ENCODE peak calls at places on chromosomes 3 and 15, in nine cellular contexts. X is left lung, W is tibial nerve, H is GM13976, C is AG09319, U is breast epithelium, Z is choroid plexus epithelial cell, N is GM23338, S is suprapubic skin. G is an unnamed sample.

GRCh38 chr3:133125171-133125570 is 87.0 kb downstream of the TMEM108 start:
- DNase-seq in H (no peak), S (no peak), W (no peak), X (no peak), Z (no peak), U (no peak), C (no peak), N (no peak), G (no peak)

GRCh38 chr15:80179025-80179759 is 26.4 kb downstream of the FAH start:
- DNase-seq in U (no peak), W (no peak), X (no peak), C (peak), H (no peak), S (no peak), Z (peak), N (no peak), G (peak)

GRCh38 chr3:134904333-134904771 is 109.3 kb downstream of the EPHB1 start:
- DNase-seq in S (no peak), N (no peak), X (no peak), U (no peak), C (no peak), Z (no peak), W (no peak), H (peak), G (no peak)

GRCh38 chr3:127002195-127003174 is 19.6 kb downstream of the PLXNA1 start:
- DNase-seq in U (peak), N (peak), S (peak), H (no peak), W (peak), C (peak), Z (peak), X (peak), G (peak)

GRCh38 chr3:197854596-197855343 is 63.7 kb downstream of the LRCH3 start:
- DNase-seq in N (peak), W (no peak), S (no peak), Z (peak), C (peak), U (peak), H (no peak), X (no peak), G (peak)

GRCh38 chr3:10883478-10884234 is 67.6 kb downstream of the SLC6A11 start:
- DNase-seq in N (peak), U (no peak), H (peak), S (no peak), Z (peak), X (no peak), C (no peak), W (peak), G (no peak)

GRCh38 chr3:171350364-171350763 is 109.8 kb downstream of the TNIK start:
- DNase-seq in Z (no peak), S (no peak), U (no peak), H (no peak), X (no peak), C (no peak), N (no peak), W (no peak), G (no peak)

GRCh38 chr3:194488007-194488742 is 1.4 kb upstream of the ATP13A3 start:
- DNase-seq in W (no peak), S (no peak), C (no peak), X (no peak), N (no peak), U (no peak), H (peak), Z (no peak), G (no peak)

GRCh38 chr15:92705693-92706618 is 50.4 kb upstream of the FAM174B start:
- DNase-seq in H (no peak), Z (no peak), X (no peak), N (no peak), C (no peak), U (peak), W (no peak), S (no peak), G (no peak)

GRCh38 chr15:25171111-25171811 is 216.5 kb downstream of the SNRPN start:
- DNase-seq in U (peak), S (no peak), H (peak), W (no peak), Z (no peak), N (no peak), X (peak), C (no peak), G (no peak)

GRCh38 chr15:70427120-70427519 is 329.4 kb upstream of the TLE3 start:
- DNase-seq in C (no peak), W (no peak), Z (peak), N (no peak), H (no peak), U (no peak), X (no peak), S (no peak), G (no peak)
- TF ChIP-seq CTCF in C (no peak), W (no peak), Z (peak), N (no peak), H (no peak), U (no peak), X (no peak), S (no peak), G (no peak)

GRCh38 chr3:100710355-100711198 is 1.3 kb downstream of the TFG start:
- DNase-seq in U (no peak), S (no peak), C (peak), N (peak), X (no peak), H (peak), Z (peak), W (no peak), G (peak)
- TF ChIP-seq CTCF in U (peak), S (peak), C (peak), N (peak), X (no peak), H (no peak), Z (peak), W (no peak), G (peak)

DNA sequence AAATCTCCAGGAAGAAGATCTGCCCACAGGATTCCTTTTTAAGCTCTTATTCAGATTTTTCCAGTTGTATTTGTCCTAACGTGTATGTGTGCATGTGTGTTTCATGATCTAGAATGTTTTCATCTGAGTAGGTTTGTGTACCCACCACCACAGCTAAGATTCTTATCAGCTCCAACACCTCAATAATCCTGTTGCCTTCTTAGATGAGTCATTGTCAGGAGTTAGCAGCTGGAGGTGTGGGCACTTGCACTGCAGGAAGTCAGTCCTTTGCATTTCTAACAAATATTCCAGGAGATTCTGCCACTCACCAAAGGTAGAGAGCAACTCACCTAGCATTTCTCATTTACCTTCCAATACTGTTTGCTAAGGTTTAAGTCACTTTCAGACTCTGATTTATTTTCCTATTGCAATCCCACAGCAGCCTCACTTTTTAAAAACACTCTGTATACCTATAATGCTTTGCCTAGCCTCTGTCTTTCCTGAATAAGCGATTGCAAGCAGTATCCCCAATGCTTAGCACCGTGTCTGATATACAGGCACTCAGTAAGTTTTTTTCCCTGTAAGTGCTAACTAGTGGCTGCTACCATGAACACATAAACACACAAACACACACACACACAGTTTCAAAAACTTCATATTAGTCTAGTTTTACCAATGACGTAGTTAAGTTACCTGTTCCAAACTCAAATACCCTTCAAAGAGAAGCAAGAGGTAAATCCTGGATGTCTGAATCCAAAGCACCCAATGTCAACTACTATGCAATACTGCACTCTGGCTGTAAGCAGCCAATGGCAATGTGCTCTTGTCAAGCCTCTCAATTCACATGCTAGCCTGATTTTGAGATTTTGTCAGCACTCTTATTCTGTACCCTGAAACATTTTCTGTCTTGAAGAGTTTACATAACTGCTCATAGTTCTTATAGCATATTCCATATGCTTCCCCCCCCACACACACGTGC is 713.5 kb upstream of the LMCD1 start:
- DNase-seq in U (no peak), H (no peak), N (peak), X (no peak), W (no peak), C (no peak), S (no peak), Z (peak), G (no peak)
- TF ChIP-seq CTCF in U (no peak), H (no peak), N (peak), X (peak), W (no peak), C (no peak), S (no peak), Z (no peak), G (no peak)

GRCh38 chr15:65306551-65306950 is 2.1 kb downstream of the RNU5B-1 start:
- DNase-seq in Z (no peak), S (no peak), X (no peak), H (no peak), N (no peak), C (no peak), W (no peak), U (no peak), G (no peak)

GRCh38 chr15:65305776-65306175 is 1.3 kb downstream of the RNU5B-1 start:
- DNase-seq in W (no peak), S (no peak), H (no peak), Z (no peak), U (no peak), C (no peak), X (no peak), N (no peak), G (no peak)

GRCh38 chr15:65304393-65305143 is at the start of gene RNU5B-1:
- DNase-seq in U (peak), X (no peak), H (peak), Z (peak), N (peak), S (peak), W (peak), C (peak), G (peak)

GRCh38 chr15:65303687-65304392 is 637 bp upstream of the RNU5B-1 start:
- DNase-seq in Z (peak), C (no peak), N (peak), S (no peak), U (peak), X (no peak), W (peak), H (no peak), G (peak)

GRCh38 chr15:65305144-65305758 is 774 bp downstream of the RNU5B-1 start:
- DNase-seq in S (no peak), W (no peak), N (no peak), U (no peak), H (no peak), C (no peak), X (no peak), Z (no peak), G (no peak)
- TF ChIP-seq CTCF in S (no peak), W (no peak), N (no peak), U (no peak), H (no peak), C (no peak), X (no peak), Z (no peak), G (no peak)

DNA sequence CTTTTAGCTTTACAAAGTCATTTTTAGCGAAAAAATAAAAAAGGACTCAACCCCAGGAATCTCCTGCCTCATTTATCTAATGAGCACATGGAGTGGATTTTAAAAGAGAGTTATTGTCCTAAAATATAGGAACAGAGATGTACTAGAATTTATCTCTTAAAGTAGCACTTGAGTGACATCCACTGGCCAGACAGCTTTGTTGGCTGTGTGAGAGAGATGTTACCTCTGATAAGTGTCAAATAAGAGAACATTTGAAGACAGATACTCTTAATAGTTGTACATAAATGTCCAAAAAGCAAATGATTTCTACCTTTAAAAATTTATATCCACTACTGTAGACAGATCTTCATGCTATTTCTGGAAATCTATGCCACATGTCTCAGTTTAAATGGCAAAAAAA is 12.3 kb upstream of the MFSD1 start:
- DNase-seq in U (no peak), X (no peak), H (no peak), Z (peak), N (no peak), W (no peak), C (no peak), S (no peak), G (peak)
- TF ChIP-seq CTCF in U (no peak), X (no peak), H (peak), Z (peak), N (peak), W (no peak), C (peak), S (no peak), G (peak)

GRCh38 chr15:98649621-98649995 is 1.3 kb downstream of the IGF1R start:
- DNase-seq in Z (no peak), H (no peak), C (no peak), X (peak), U (no peak), S (no peak), W (peak), N (no peak), G (peak)
- TF ChIP-seq CTCF in Z (peak), H (no peak), C (no peak), X (peak), U (no peak), S (peak), W (peak), N (no peak), G (peak)

DNA sequence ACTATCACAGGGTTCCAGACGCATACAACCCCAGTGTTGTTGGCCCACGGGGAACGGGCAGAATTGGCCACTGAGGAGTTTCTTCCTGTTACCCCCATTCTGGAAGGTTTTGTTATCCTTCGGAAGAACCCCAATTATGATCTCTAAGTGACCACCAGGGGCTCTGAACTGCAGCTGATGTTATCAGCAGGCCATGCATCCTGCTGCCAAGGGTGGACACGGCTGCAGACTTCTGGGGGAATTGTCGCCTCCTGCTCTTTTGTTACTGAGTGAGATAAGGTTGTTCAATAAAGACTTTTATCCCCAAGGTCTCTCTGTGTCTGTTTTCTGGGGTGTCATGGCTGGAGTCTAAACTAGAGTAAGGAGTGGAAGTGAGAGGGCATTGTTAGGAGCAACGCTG is 5.7 kb upstream of the EIF4G1 start:
- DNase-seq in S (no peak), W (no peak), Z (no peak), X (no peak), N (no peak), C (no peak), U (no peak), H (no peak), G (no peak)
- TF ChIP-seq CTCF in S (no peak), W (no peak), Z (peak), X (no peak), N (peak), C (no peak), U (no peak), H (no peak), G (no peak)

GRCh38 chr15:45134682-45135604 is 5.1 kb downstream of the DUOX1 start:
- DNase-seq in X (no peak), N (peak), U (no peak), W (no peak), Z (no peak), C (no peak), S (no peak), H (no peak), G (no peak)

GRCh38 chr15:45134046-45134445 is 4.3 kb downstream of the DUOX1 start:
- DNase-seq in S (no peak), X (no peak), N (no peak), W (no peak), C (no peak), H (no peak), U (no peak), Z (no peak), G (no peak)

GRCh38 chr15:45137703-45138102 is 7.9 kb downstream of the DUOX1 start:
- DNase-seq in S (no peak), C (no peak), X (no peak), H (no peak), U (no peak), W (no peak), Z (no peak), N (no peak), G (no peak)

GRCh38 chr15:45138814-45139765 is 9.3 kb downstream of the DUOX1 start:
- DNase-seq in Z (no peak), H (no peak), S (no peak), W (no peak), X (no peak), U (no peak), N (no peak), C (no peak), G (no peak)

DNA sequence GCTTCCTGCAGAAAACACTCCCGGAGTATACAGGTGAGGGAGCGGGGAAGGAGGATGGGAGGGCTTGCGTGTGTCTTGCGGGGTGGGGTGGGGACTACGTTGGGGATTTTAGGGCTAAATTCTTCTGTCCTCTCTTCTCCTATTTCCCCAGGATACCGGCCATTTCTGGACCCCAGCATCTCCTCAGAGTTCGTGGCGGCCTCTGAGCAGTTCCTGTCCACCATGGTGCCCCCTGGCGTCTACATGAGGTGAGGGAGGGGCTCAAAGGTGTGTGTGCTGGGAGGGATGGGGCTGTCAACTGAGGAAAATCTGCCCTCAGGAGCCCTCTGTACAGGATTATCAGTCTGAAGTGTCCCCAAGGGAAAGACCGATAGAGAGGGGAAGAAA is 6.6 kb downstream of the DUOX1 start:
- DNase-seq in C (no peak), Z (no peak), U (no peak), S (no peak), X (no peak), N (peak), H (no peak), W (no peak), G (no peak)
- TF ChIP-seq CTCF in C (peak), Z (peak), U (no peak), S (no peak), X (no peak), N (peak), H (peak), W (no peak), G (no peak)

G was measured in AG10803.